ENCODE peak calls at places on chromosomes 12 and 14, in nine cellular contexts. One of them, this sample, is unnamed.

GRCh38 chr12:51980051-51980808 is 26.5 kb upstream of the TAMALIN start:
- DNase-seq in pancreas: peak
- DNase-seq in fibroblast of pulmonary artery: peak
- DNase-seq in GM20000: peak
- DNase-seq in mesothelial cell of epicardium: no peak
- DNase-seq in WTC11: peak
- DNase-seq in left ventricle myocardium inferior: peak
- DNase-seq in activated CD8-positive, alpha-beta T cell treated with anti-CD3 and anti-CD28 coated beads for 36 hours: peak
- DNase-seq in lower lobe of right lung: peak
- DNase-seq in this sample: peak

GRCh38 chr12:113092478-113093408 is 36.2 kb downstream of the DTX1 start:
- DNase-seq in pancreas: no peak
- DNase-seq in fibroblast of pulmonary artery: no peak
- DNase-seq in GM20000: peak
- DNase-seq in mesothelial cell of epicardium: no peak
- DNase-seq in WTC11: peak
- DNase-seq in left ventricle myocardium inferior: peak
- DNase-seq in activated CD8-positive, alpha-beta T cell treated with anti-CD3 and anti-CD28 coated beads for 36 hours: no peak
- DNase-seq in lower lobe of right lung: peak
- DNase-seq in this sample: peak

GRCh38 chr12:61023231-61023630 is 1237.0 kb upstream of the USP15 start:
- DNase-seq in pancreas: no peak
- DNase-seq in fibroblast of pulmonary artery: no peak
- DNase-seq in GM20000: no peak
- DNase-seq in mesothelial cell of epicardium: no peak
- DNase-seq in WTC11: no peak
- DNase-seq in left ventricle myocardium inferior: no peak
- DNase-seq in activated CD8-positive, alpha-beta T cell treated with anti-CD3 and anti-CD28 coated beads for 36 hours: no peak
- DNase-seq in lower lobe of right lung: no peak
- DNase-seq in this sample: no peak

GRCh38 chr14:100711117-100711462 is 15.6 kb upstream of the DLK1 start:
- DNase-seq in pancreas: peak
- DNase-seq in fibroblast of pulmonary artery: no peak
- DNase-seq in GM20000: no peak
- DNase-seq in mesothelial cell of epicardium: no peak
- DNase-seq in WTC11: no peak
- DNase-seq in left ventricle myocardium inferior: no peak
- DNase-seq in activated CD8-positive, alpha-beta T cell treated with anti-CD3 and anti-CD28 coated beads for 36 hours: no peak
- DNase-seq in lower lobe of right lung: no peak
- DNase-seq in this sample: no peak

GRCh38 chr14:35050652-35051051 is 4.6 kb downstream of the FAM177A1 start:
- DNase-seq in pancreas: no peak
- DNase-seq in fibroblast of pulmonary artery: peak
- DNase-seq in GM20000: no peak
- DNase-seq in mesothelial cell of epicardium: no peak
- DNase-seq in WTC11: no peak
- DNase-seq in left ventricle myocardium inferior: no peak
- DNase-seq in activated CD8-positive, alpha-beta T cell treated with anti-CD3 and anti-CD28 coated beads for 36 hours: no peak
- DNase-seq in lower lobe of right lung: no peak
- DNase-seq in this sample: peak

GRCh38 chr12:98490491-98491453 is 24.6 kb upstream of the TMPO start:
- DNase-seq in pancreas: peak
- DNase-seq in fibroblast of pulmonary artery: peak
- DNase-seq in GM20000: peak
- DNase-seq in mesothelial cell of epicardium: peak
- DNase-seq in WTC11: peak
- DNase-seq in left ventricle myocardium inferior: peak
- DNase-seq in activated CD8-positive, alpha-beta T cell treated with anti-CD3 and anti-CD28 coated beads for 36 hours: peak
- DNase-seq in lower lobe of right lung: peak
- DNase-seq in this sample: peak

GRCh38 chr14:90605430-90605829 is 208.6 kb downstream of the CALM1 start:
- DNase-seq in pancreas: no peak
- DNase-seq in fibroblast of pulmonary artery: no peak
- DNase-seq in GM20000: no peak
- DNase-seq in mesothelial cell of epicardium: no peak
- DNase-seq in WTC11: peak
- DNase-seq in left ventricle myocardium inferior: no peak
- DNase-seq in activated CD8-positive, alpha-beta T cell treated with anti-CD3 and anti-CD28 coated beads for 36 hours: no peak
- DNase-seq in lower lobe of right lung: no peak
- DNase-seq in this sample: no peak

GRCh38 chr12:52673216-52673615 is 7.0 kb downstream of the KRT1 start:
- DNase-seq in pancreas: no peak
- DNase-seq in fibroblast of pulmonary artery: no peak
- DNase-seq in GM20000: no peak
- DNase-seq in mesothelial cell of epicardium: no peak
- DNase-seq in WTC11: no peak
- DNase-seq in left ventricle myocardium inferior: no peak
- DNase-seq in activated CD8-positive, alpha-beta T cell treated with anti-CD3 and anti-CD28 coated beads for 36 hours: no peak
- DNase-seq in lower lobe of right lung: no peak
- DNase-seq in this sample: no peak

GRCh38 chr12:42921741-42922511 is 332.4 kb upstream of the PRICKLE1 start:
- DNase-seq in pancreas: no peak
- DNase-seq in fibroblast of pulmonary artery: no peak
- DNase-seq in GM20000: no peak
- DNase-seq in mesothelial cell of epicardium: no peak
- DNase-seq in WTC11: no peak
- DNase-seq in left ventricle myocardium inferior: no peak
- DNase-seq in activated CD8-positive, alpha-beta T cell treated with anti-CD3 and anti-CD28 coated beads for 36 hours: no peak
- DNase-seq in lower lobe of right lung: no peak
- DNase-seq in this sample: no peak

GRCh38 chr12:3137268-3137761 is 60.1 kb downstream of the TSPAN9 start:
- DNase-seq in pancreas: no peak
- DNase-seq in fibroblast of pulmonary artery: peak
- DNase-seq in GM20000: no peak
- DNase-seq in mesothelial cell of epicardium: no peak
- DNase-seq in WTC11: peak
- DNase-seq in left ventricle myocardium inferior: peak
- DNase-seq in activated CD8-positive, alpha-beta T cell treated with anti-CD3 and anti-CD28 coated beads for 36 hours: no peak
- DNase-seq in lower lobe of right lung: no peak
- DNase-seq in this sample: peak

GRCh38 chr12:12705833-12706520 is 10.0 kb upstream of the GPR19 start:
- DNase-seq in pancreas: no peak
- DNase-seq in fibroblast of pulmonary artery: no peak
- DNase-seq in GM20000: no peak
- DNase-seq in mesothelial cell of epicardium: no peak
- DNase-seq in WTC11: no peak
- DNase-seq in left ventricle myocardium inferior: no peak
- DNase-seq in activated CD8-positive, alpha-beta T cell treated with anti-CD3 and anti-CD28 coated beads for 36 hours: peak
- DNase-seq in lower lobe of right lung: no peak
- DNase-seq in this sample: no peak

GRCh38 chr12:87015352-87015751 is 759.2 kb upstream of the MGAT4C start:
- DNase-seq in pancreas: no peak
- DNase-seq in fibroblast of pulmonary artery: no peak
- DNase-seq in GM20000: no peak
- DNase-seq in mesothelial cell of epicardium: no peak
- DNase-seq in WTC11: no peak
- DNase-seq in left ventricle myocardium inferior: no peak
- DNase-seq in activated CD8-positive, alpha-beta T cell treated with anti-CD3 and anti-CD28 coated beads for 36 hours: no peak
- DNase-seq in lower lobe of right lung: no peak
- DNase-seq in this sample: no peak

GRCh38 chr14:93543766-93544165 is 113.0 kb downstream of the UNC79 start:
- DNase-seq in pancreas: no peak
- DNase-seq in fibroblast of pulmonary artery: peak
- DNase-seq in GM20000: peak
- DNase-seq in mesothelial cell of epicardium: no peak
- DNase-seq in WTC11: no peak
- DNase-seq in left ventricle myocardium inferior: no peak
- DNase-seq in activated CD8-positive, alpha-beta T cell treated with anti-CD3 and anti-CD28 coated beads for 36 hours: no peak
- DNase-seq in lower lobe of right lung: no peak
- DNase-seq in this sample: peak

GRCh38 chr12:64990991-64991570 is 130.0 kb downstream of the WIF1 start:
- DNase-seq in pancreas: no peak
- DNase-seq in fibroblast of pulmonary artery: no peak
- DNase-seq in GM20000: no peak
- DNase-seq in mesothelial cell of epicardium: no peak
- DNase-seq in WTC11: no peak
- DNase-seq in left ventricle myocardium inferior: no peak
- DNase-seq in activated CD8-positive, alpha-beta T cell treated with anti-CD3 and anti-CD28 coated beads for 36 hours: no peak
- DNase-seq in lower lobe of right lung: no peak
- DNase-seq in this sample: no peak

GRCh38 chr14:34629657-34630529 is at the start of gene SNX6:
- DNase-seq in pancreas: peak
- DNase-seq in fibroblast of pulmonary artery: peak
- DNase-seq in GM20000: peak
- DNase-seq in mesothelial cell of epicardium: peak
- DNase-seq in WTC11: peak
- DNase-seq in left ventricle myocardium inferior: peak
- DNase-seq in activated CD8-positive, alpha-beta T cell treated with anti-CD3 and anti-CD28 coated beads for 36 hours: peak
- DNase-seq in lower lobe of right lung: peak
- DNase-seq in this sample: peak

GRCh38 chr12:49828143-49829091 is at the start of gene NCKAP5L:
- DNase-seq in pancreas: peak
- DNase-seq in fibroblast of pulmonary artery: peak
- DNase-seq in GM20000: peak
- DNase-seq in mesothelial cell of epicardium: peak
- DNase-seq in WTC11: peak
- DNase-seq in left ventricle myocardium inferior: peak
- DNase-seq in activated CD8-positive, alpha-beta T cell treated with anti-CD3 and anti-CD28 coated beads for 36 hours: peak
- DNase-seq in lower lobe of right lung: peak
- DNase-seq in this sample: peak

GRCh38 chr12:89756638-89757321 is 48.1 kb upstream of the ATP2B1 start:
- DNase-seq in pancreas: no peak
- DNase-seq in fibroblast of pulmonary artery: peak
- DNase-seq in GM20000: peak
- DNase-seq in mesothelial cell of epicardium: no peak
- DNase-seq in WTC11: no peak
- DNase-seq in left ventricle myocardium inferior: no peak
- DNase-seq in activated CD8-positive, alpha-beta T cell treated with anti-CD3 and anti-CD28 coated beads for 36 hours: peak
- DNase-seq in lower lobe of right lung: no peak
- DNase-seq in this sample: peak

GRCh38 chr12:11765421-11765816 is 115.9 kb downstream of the ETV6 start:
- DNase-seq in pancreas: no peak
- DNase-seq in fibroblast of pulmonary artery: no peak
- DNase-seq in GM20000: no peak
- DNase-seq in mesothelial cell of epicardium: no peak
- DNase-seq in WTC11: no peak
- DNase-seq in left ventricle myocardium inferior: no peak
- DNase-seq in activated CD8-positive, alpha-beta T cell treated with anti-CD3 and anti-CD28 coated beads for 36 hours: peak
- DNase-seq in lower lobe of right lung: no peak
- DNase-seq in this sample: no peak

GRCh38 chr12:46266382-46266791 is 2.5 kb downstream of the SLC38A1 start:
- DNase-seq in pancreas: no peak
- DNase-seq in fibroblast of pulmonary artery: peak
- DNase-seq in GM20000: no peak
- DNase-seq in mesothelial cell of epicardium: no peak
- DNase-seq in WTC11: no peak
- DNase-seq in left ventricle myocardium inferior: no peak
- DNase-seq in activated CD8-positive, alpha-beta T cell treated with anti-CD3 and anti-CD28 coated beads for 36 hours: peak
- DNase-seq in lower lobe of right lung: no peak
- DNase-seq in this sample: peak
- TF ChIP-seq CTCF in pancreas: no peak
- TF ChIP-seq CTCF in fibroblast of pulmonary artery: no peak
- TF ChIP-seq CTCF in GM20000: no peak
- TF ChIP-seq CTCF in mesothelial cell of epicardium: no peak
- TF ChIP-seq CTCF in WTC11: no peak
- TF ChIP-seq CTCF in left ventricle myocardium inferior: no peak
- TF ChIP-seq CTCF in activated CD8-positive, alpha-beta T cell treated with anti-CD3 and anti-CD28 coated beads for 36 hours: no peak
- TF ChIP-seq CTCF in lower lobe of right lung: no peak
- TF ChIP-seq CTCF in this sample: no peak

GRCh38 chr12:14825256-14825655 is 11.3 kb upstream of the SMCO3 start:
- DNase-seq in pancreas: no peak
- DNase-seq in fibroblast of pulmonary artery: no peak
- DNase-seq in GM20000: no peak
- DNase-seq in mesothelial cell of epicardium: no peak
- DNase-seq in WTC11: no peak
- DNase-seq in left ventricle myocardium inferior: no peak
- DNase-seq in activated CD8-positive, alpha-beta T cell treated with anti-CD3 and anti-CD28 coated beads for 36 hours: no peak
- DNase-seq in lower lobe of right lung: no peak
- DNase-seq in this sample: no peak
- TF ChIP-seq CTCF in pancreas: no peak
- TF ChIP-seq CTCF in fibroblast of pulmonary artery: no peak
- TF ChIP-seq CTCF in GM20000: no peak
- TF ChIP-seq CTCF in mesothelial cell of epicardium: no peak
- TF ChIP-seq CTCF in WTC11: no peak
- TF ChIP-seq CTCF in left ventricle myocardium inferior: no peak
- TF ChIP-seq CTCF in activated CD8-positive, alpha-beta T cell treated with anti-CD3 and anti-CD28 coated beads for 36 hours: no peak
- TF ChIP-seq CTCF in lower lobe of right lung: no peak
- TF ChIP-seq CTCF in this sample: no peak

GRCh38 chr14:78904094-78904493 is 733.9 kb downstream of the NRXN3 start:
- DNase-seq in pancreas: no peak
- DNase-seq in fibroblast of pulmonary artery: no peak
- DNase-seq in GM20000: no peak
- DNase-seq in mesothelial cell of epicardium: no peak
- DNase-seq in WTC11: no peak
- DNase-seq in left ventricle myocardium inferior: no peak
- DNase-seq in activated CD8-positive, alpha-beta T cell treated with anti-CD3 and anti-CD28 coated beads for 36 hours: no peak
- DNase-seq in lower lobe of right lung: no peak
- DNase-seq in this sample: no peak

GRCh38 chr14:78897443-78897842 is 727.3 kb downstream of the NRXN3 start:
- DNase-seq in pancreas: no peak
- DNase-seq in fibroblast of pulmonary artery: no peak
- DNase-seq in GM20000: no peak
- DNase-seq in mesothelial cell of epicardium: no peak
- DNase-seq in WTC11: no peak
- DNase-seq in left ventricle myocardium inferior: no peak
- DNase-seq in activated CD8-positive, alpha-beta T cell treated with anti-CD3 and anti-CD28 coated beads for 36 hours: no peak
- DNase-seq in lower lobe of right lung: no peak
- DNase-seq in this sample: no peak

DNA sequence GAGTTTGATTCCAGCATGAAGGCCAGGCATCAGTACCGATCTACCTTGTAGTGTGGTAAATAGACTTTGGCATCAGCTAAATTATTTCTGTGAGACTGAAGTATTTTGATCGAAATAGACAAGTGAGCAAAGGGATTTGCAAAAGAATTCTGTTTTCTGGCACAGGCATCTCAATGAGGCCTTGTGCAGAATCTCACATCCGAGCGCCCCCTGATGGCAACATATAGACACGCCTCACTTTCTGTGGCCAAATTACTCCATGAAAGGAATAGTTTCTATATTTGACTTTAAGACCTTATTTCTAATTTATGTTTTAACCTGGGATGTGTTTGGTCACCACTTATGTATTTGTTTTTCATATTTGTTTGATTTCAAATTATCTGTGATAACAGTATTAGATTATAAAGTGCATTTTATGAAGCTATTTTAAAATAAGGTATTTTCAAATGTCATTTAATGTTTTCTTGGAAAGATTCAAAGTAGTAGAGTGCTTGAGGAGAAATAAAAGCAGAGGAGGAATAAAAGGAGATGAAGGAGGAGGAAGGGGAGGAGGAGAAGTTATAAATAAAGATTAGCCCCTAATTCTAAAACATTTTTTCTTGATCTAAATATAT is 731.9 kb downstream of the NRXN3 start:
- DNase-seq in pancreas: peak
- DNase-seq in fibroblast of pulmonary artery: peak
- DNase-seq in GM20000: peak
- DNase-seq in mesothelial cell of epicardium: peak
- DNase-seq in WTC11: peak
- DNase-seq in left ventricle myocardium inferior: peak
- DNase-seq in activated CD8-positive, alpha-beta T cell treated with anti-CD3 and anti-CD28 coated beads for 36 hours: peak
- DNase-seq in lower lobe of right lung: no peak
- DNase-seq in this sample: peak
- TF ChIP-seq CTCF in pancreas: peak
- TF ChIP-seq CTCF in fibroblast of pulmonary artery: peak
- TF ChIP-seq CTCF in GM20000: peak
- TF ChIP-seq CTCF in mesothelial cell of epicardium: peak
- TF ChIP-seq CTCF in WTC11: peak
- TF ChIP-seq CTCF in left ventricle myocardium inferior: peak
- TF ChIP-seq CTCF in activated CD8-positive, alpha-beta T cell treated with anti-CD3 and anti-CD28 coated beads for 36 hours: peak
- TF ChIP-seq CTCF in lower lobe of right lung: peak
- TF ChIP-seq CTCF in this sample: peak

DNA sequence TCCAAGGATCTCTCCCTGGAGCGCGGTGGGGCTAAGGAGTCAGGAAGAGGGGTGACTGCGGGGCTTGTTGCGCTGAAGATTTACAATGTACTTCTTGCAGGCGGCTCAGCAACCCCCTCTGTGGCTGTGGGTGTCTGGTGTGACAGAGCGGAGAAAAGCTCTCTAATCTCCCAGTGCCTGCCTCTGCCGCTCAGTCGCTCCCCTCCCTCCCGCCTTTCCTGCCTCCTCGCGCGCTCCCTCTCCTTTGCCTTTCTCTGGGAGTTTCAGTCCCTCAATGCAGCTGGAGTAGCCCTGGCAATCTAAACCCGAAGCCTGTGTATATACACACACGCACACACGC is 799 bp upstream of the TRHDE start:
- DNase-seq in pancreas: peak
- DNase-seq in fibroblast of pulmonary artery: no peak
- DNase-seq in GM20000: peak
- DNase-seq in mesothelial cell of epicardium: peak
- DNase-seq in WTC11: peak
- DNase-seq in left ventricle myocardium inferior: no peak
- DNase-seq in activated CD8-positive, alpha-beta T cell treated with anti-CD3 and anti-CD28 coated beads for 36 hours: peak
- DNase-seq in lower lobe of right lung: no peak
- DNase-seq in this sample: no peak
- TF ChIP-seq CTCF in pancreas: no peak
- TF ChIP-seq CTCF in fibroblast of pulmonary artery: no peak
- TF ChIP-seq CTCF in GM20000: no peak
- TF ChIP-seq CTCF in mesothelial cell of epicardium: no peak
- TF ChIP-seq CTCF in WTC11: no peak
- TF ChIP-seq CTCF in left ventricle myocardium inferior: no peak
- TF ChIP-seq CTCF in activated CD8-positive, alpha-beta T cell treated with anti-CD3 and anti-CD28 coated beads for 36 hours: no peak
- TF ChIP-seq CTCF in lower lobe of right lung: no peak
- TF ChIP-seq CTCF in this sample: no peak

This sample was measured in MCF 10A.